ENCODE peak calls at places on chromosomes 1 and 21, in four cellular contexts. R is prostate gland, F is H1, P is upper lobe of left lung. V is an unnamed sample.

GRCh38 chr1:231184891-231185290 is 23.0 kb downstream of the TRIM67 start:
- DNase-seq in R (no peak), P (no peak), F (no peak), V (no peak)

GRCh38 chr1:53449026-53449425 is 10.2 kb upstream of the DMRTB1 start:
- DNase-seq in F (no peak), R (no peak), P (no peak), V (no peak)

GRCh38 chr1:231554969-231555368 is 26.5 kb downstream of the TSNAX start:
- DNase-seq in F (no peak), R (no peak), P (no peak), V (no peak)

GRCh38 chr1:38261574-38261973 is 215.0 kb upstream of the POU3F1 start:
- DNase-seq in P (no peak), R (no peak), F (no peak), V (no peak)

GRCh38 chr1:175317795-175318194 is 125.2 kb upstream of the KIAA0040 start:
- DNase-seq in P (no peak), R (peak; percentile 25), F (no peak), V (peak; percentile 89)

GRCh38 chr1:67618285-67619018 is 66.5 kb upstream of the GADD45A start:
- DNase-seq in R (peak; percentile 68), P (peak; percentile 34), F (no peak), V (peak; percentile 92)

GRCh38 chr1:84541679-84542078 is 32.6 kb downstream of the CTBS start:
- DNase-seq in R (no peak), P (no peak), F (no peak), V (no peak)

GRCh38 chr1:177442580-177442979 is 271.8 kb downstream of the BRINP2 start:
- DNase-seq in P (no peak), R (no peak), F (no peak), V (no peak)

GRCh38 chr1:115879977-115880376 is 39.1 kb upstream of the NHLH2 start:
- DNase-seq in P (no peak), R (no peak), F (no peak), V (no peak)

GRCh38 chr1:198776602-198777029 is 137.8 kb downstream of the PTPRC start:
- DNase-seq in R (peak; percentile 20), F (no peak), P (peak; percentile 83), V (no peak)

GRCh38 chr1:107870691-107871090 is 94.3 kb downstream of the VAV3 start:
- DNase-seq in F (no peak), R (no peak), P (no peak), V (no peak)

GRCh38 chr1:180920702-180921101 is 8.0 kb downstream of the KIAA1614 start:
- DNase-seq in P (no peak), F (no peak), R (no peak), V (no peak)

GRCh38 chr1:16324456-16324890 is 27.8 kb downstream of the FBXO42 start:
- DNase-seq in P (peak; percentile 66), F (no peak), R (peak; percentile 18), V (no peak)

GRCh38 chr1:230375149-230375548 is 51.0 kb downstream of the PGBD5 start:
- DNase-seq in P (no peak), R (no peak), F (no peak), V (no peak)

GRCh38 chr21:20451051-20451450 is 547.2 kb upstream of the NCAM2 start:
- DNase-seq in F (no peak), P (no peak), R (no peak), V (no peak)

GRCh38 chr1:155176544-155177071 is 3.0 kb downstream of the TRIM46 start:
- DNase-seq in P (peak; percentile 91), F (no peak), R (peak; percentile 73), V (no peak)

GRCh38 chr1:16178596-16179497 is 23.0 kb upstream of the EPHA2 start:
- DNase-seq in F (no peak), R (peak; percentile 65), P (peak; percentile 80), V (no peak)

GRCh38 chr21:45129231-45129923 is 55.0 kb downstream of the ADARB1 start:
- DNase-seq in P (no peak), R (no peak), F (no peak), V (no peak)

GRCh38 chr1:85623061-85623471 is 42.5 kb downstream of the CCN1 start:
- DNase-seq in R (no peak), P (no peak), F (no peak), V (no peak)

GRCh38 chr1:94020764-94021579 is 100.0 kb downstream of the ABCA4 start:
- DNase-seq in R (no peak), F (no peak), P (peak; percentile 51), V (no peak)

GRCh38 chr1:109762821-109763645 is 690 bp downstream of the EPS8L3 start:
- DNase-seq in F (no peak), P (peak; percentile 28), R (no peak), V (no peak)

GRCh38 chr1:174656409-174657059 is 208.8 kb downstream of the GPR52 start:
- DNase-seq in P (no peak), R (no peak), F (no peak), V (no peak)

GRCh38 chr1:9784508-9785133 is 39.1 kb downstream of the CLSTN1 start:
- DNase-seq in P (peak; percentile 59), R (peak; percentile 63), F (no peak), V (no peak)

GRCh38 chr1:115134850-115135484 is 45.7 kb upstream of the TSPAN2 start:
- DNase-seq in P (no peak), F (no peak), R (no peak), V (no peak)

GRCh38 chr1:203507836-203508235 is 13.9 kb downstream of the OPTC start:
- DNase-seq in P (no peak), R (no peak), F (no peak), V (no peak)

GRCh38 chr1:208526726-208527125 is 282.5 kb upstream of the PLXNA2 start:
- DNase-seq in F (no peak), R (no peak), P (no peak), V (peak; percentile 50)

GRCh38 chr21:35111531-35111930 is 62.4 kb upstream of the RUNX1 start:
- DNase-seq in F (no peak), R (peak; percentile 12), P (no peak), V (no peak)

GRCh38 chr1:16171314-16172223 is 15.7 kb upstream of the EPHA2 start:
- DNase-seq in P (no peak), R (no peak), F (no peak), V (no peak)

GRCh38 chr1:905071-905749 is 18.5 kb upstream of the SAMD11 start:
- DNase-seq in F (no peak), P (peak; percentile 26), R (peak; percentile 17), V (peak; percentile 42)

GRCh38 chr1:71448444-71448843 is 367.6 kb upstream of the ZRANB2 start:
- DNase-seq in P (no peak), F (no peak), R (no peak), V (no peak)

GRCh38 chr1:41399148-41399795 is 38.0 kb downstream of the FOXO6 start:
- DNase-seq in R (no peak), P (no peak), F (no peak), V (no peak)

GRCh38 chr1:147736847-147737246 is 23.6 kb downstream of the GJA5 start:
- DNase-seq in P (no peak), F (no peak), R (no peak), V (peak; percentile 50)

GRCh38 chr1:209248649-209249279 is 334.8 kb upstream of the CAMK1G start:
- DNase-seq in R (peak; percentile 71), F (no peak), P (peak; percentile 37), V (peak; percentile 89)

GRCh38 chr1:31593770-31594632 is 17.7 kb downstream of the TINAGL1 start:
- DNase-seq in P (peak; percentile 79), R (peak; percentile 86), F (peak; percentile 62), V (no peak)
- TF ChIP-seq POLR2AphosphoS5 in P (no peak), R (peak; percentile 60), F (no peak), V (peak; percentile 46)

GRCh38 chr1:205317311-205317917 is 4.1 kb downstream of the NUAK2 start:
- DNase-seq in P (peak; percentile 93), R (peak; percentile 88), F (no peak), V (no peak)
- TF ChIP-seq POLR2A in P (peak; percentile 24), R (no peak), F (no peak), V (no peak)

DNA sequence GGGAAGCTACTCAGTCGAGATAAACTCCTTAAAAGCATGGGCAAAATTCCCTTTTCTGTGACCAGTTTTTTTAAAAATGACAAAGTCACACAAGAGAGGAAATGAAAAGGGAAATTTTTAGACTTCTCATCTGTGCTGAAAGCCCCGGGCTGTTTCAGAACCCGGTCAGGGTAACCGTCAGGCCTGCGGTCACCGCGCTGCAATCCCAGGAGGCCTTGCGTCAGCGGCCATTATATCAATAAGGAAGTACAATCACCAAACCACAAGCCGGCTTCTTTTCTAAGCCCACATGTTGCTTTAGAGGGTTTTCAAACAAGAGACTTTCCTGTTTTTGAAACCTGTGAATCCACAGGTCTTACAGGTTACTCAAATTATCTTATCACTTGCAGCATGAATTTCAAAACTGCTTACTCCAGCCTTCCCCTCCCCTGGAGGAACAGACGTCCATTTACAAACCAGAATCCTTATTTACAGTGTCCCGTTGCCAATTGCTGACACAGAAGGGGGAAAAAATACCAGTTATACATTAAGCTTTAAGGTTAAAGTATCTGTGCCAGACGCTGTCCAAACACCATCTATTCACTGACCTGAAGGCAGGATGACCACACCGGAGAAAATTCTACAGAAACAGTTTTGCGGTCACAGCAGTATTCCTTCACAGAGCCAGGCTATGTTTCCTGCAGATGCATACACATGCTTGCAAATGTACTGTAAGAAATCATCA is 165.3 kb downstream of the TOMM20 start:
- DNase-seq in R (peak; percentile 55), P (peak; percentile 94), F (no peak), V (no peak)
- TF ChIP-seq POLR2AphosphoS5 in R (peak; percentile 54), P (peak; percentile 73), F (no peak), V (peak; percentile 54)

DNA sequence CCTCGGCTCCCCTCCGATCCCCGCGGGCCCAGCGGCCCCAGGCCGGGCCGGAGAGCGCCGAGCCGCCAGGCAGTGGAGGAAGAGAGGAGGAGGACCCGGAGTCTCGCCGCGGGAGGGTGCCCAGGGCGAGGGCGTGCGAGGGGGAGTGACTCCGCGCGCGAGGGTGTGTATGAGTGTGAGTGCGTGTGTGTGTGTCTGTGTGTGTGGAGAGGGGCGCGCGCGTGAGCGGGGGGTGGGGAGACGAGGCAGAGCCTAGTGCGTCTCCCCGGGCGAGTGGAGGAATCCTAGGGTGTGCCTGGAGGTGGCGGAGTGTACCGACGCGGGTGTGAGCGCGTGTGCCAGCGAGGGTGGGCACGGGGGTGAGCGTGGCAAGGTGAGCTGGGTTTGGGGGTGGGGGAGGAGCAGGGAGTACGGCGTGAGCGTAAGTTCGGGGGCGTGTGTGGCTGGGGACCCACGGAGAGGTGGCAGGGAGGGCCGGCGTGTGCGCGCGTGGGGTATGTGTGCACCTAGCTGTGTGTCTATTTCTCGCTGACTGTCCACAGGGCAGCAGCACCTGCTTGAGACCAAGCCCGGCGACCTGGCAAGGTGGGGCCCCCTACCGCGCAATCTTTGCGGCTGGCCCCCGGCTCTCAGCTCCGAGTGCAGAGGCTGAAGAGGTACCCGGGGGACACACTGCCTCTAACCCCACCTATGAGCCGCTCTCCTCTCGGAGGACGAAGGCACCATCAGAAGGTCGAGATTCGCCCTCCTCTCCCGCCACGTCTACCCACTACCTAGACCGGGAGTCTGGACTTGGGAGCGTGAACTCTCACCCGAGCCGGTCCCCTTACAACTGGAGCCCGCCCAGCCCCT is 784 bp upstream of the KCND3 start:
- DNase-seq in F (no peak), R (peak; percentile 37), P (peak; percentile 40), V (no peak)
- TF ChIP-seq POLR2A in F (no peak), R (peak; percentile 16), P (no peak), V (no peak)

DNA sequence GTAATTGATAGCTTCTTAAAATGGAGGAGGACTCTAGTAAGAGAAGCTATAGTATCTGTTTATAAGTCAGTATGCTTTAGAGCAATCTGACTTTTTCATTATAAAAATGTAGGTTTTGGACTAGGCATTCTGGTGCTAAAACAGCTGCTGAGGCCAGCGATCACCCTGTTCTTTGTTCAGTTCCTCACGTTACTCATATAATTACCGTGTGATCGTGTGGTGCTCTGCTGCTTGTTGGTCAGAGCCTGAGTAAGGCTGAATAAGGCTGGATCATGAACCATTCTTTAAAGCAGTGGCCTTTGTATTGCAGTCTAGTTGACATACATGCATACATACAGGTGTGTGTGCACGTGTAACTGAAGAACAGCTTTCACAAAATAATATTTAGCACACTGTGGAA is 25.2 kb downstream of the CDC42 start:
- DNase-seq in R (no peak), P (no peak), F (no peak), V (no peak)
- TF ChIP-seq POLR2AphosphoS5 in R (no peak), P (no peak), F (no peak), V (no peak)